ENCODE peak calls at places on chromosomes 12 and 14, in eight cellular contexts. I is PC-3; H is ovary; A is uterus; O is AG10803; W is brain microvascular endothelial cell; L is CD8-positive, alpha-beta T cell; P is transverse colon. V is an unnamed sample.

GRCh38 chr14:23359167-23359626 is 5.8 kb downstream of the EFS start:
- DNase-seq in I (no peak), H (no peak), A (no peak), O (no peak), W (no peak), L (no peak), P (no peak), V (no peak)

GRCh38 chr12:92019491-92020277 is 126.0 kb downstream of the BTG1 start:
- DNase-seq in I (no peak), H (no peak), A (no peak), O (no peak), W (no peak), L (no peak), P (no peak), V (no peak)

GRCh38 chr14:105199093-105199492 is 18.0 kb upstream of the NUDT14 start:
- DNase-seq in I (no peak), H (no peak), A (no peak), O (no peak), W (peak), L (no peak), P (no peak), V (peak)

GRCh38 chr14:94128216-94128839 is 1.1 kb downstream of the IFI27L2 start:
- DNase-seq in I (no peak), H (no peak), A (no peak), O (no peak), W (no peak), L (no peak), P (no peak), V (no peak)

GRCh38 chr14:38524636-38525403 is 268.9 kb upstream of the CLEC14A start:
- DNase-seq in I (no peak), H (no peak), A (no peak), O (no peak), W (no peak), L (no peak), P (no peak), V (no peak)

GRCh38 chr14:60632777-60633176 is 16.5 kb downstream of the SIX1 start:
- DNase-seq in I (peak), H (no peak), A (no peak), O (no peak), W (no peak), L (no peak), P (no peak), V (no peak)

GRCh38 chr14:100618763-100619320 is 31.6 kb upstream of the BEGAIN start:
- DNase-seq in I (no peak), H (no peak), A (no peak), O (no peak), W (no peak), L (no peak), P (peak), V (no peak)

GRCh38 chr14:74566174-74567125 is 45.6 kb downstream of the LTBP2 start:
- DNase-seq in I (peak), H (no peak), A (no peak), O (no peak), W (no peak), L (no peak), P (no peak), V (no peak)

GRCh38 chr14:90336985-90337384 is 5.2 kb upstream of the NRDE2 start:
- DNase-seq in I (peak), H (no peak), A (no peak), O (no peak), W (no peak), L (no peak), P (no peak), V (no peak)

GRCh38 chr12:1840981-1841425 is 20.6 kb downstream of the LRTM2 start:
- DNase-seq in I (no peak), H (peak), A (no peak), O (no peak), W (no peak), L (no peak), P (no peak), V (no peak)

GRCh38 chr12:108955225-108955835 is 65.5 kb downstream of the SVOP start:
- DNase-seq in I (peak), H (no peak), A (no peak), O (peak), W (peak), L (no peak), P (no peak), V (peak)

GRCh38 chr14:90191154-90191553 is 65.2 kb upstream of the PSMC1 start:
- DNase-seq in I (no peak), H (no peak), A (no peak), O (no peak), W (no peak), L (no peak), P (peak), V (no peak)

GRCh38 chr14:33836203-33836894 is 114.5 kb downstream of the EGLN3 start:
- DNase-seq in I (no peak), H (no peak), A (no peak), O (no peak), W (no peak), L (no peak), P (no peak), V (no peak)

GRCh38 chr12:1528791-1529190 is 65.6 kb downstream of the FBXL14 start:
- DNase-seq in I (no peak), H (no peak), A (no peak), O (no peak), W (no peak), L (no peak), P (no peak), V (no peak)

GRCh38 chr12:102910137-102910536 is 6.9 kb downstream of the PAH start:
- DNase-seq in I (no peak), H (no peak), A (no peak), O (no peak), W (no peak), L (no peak), P (no peak), V (no peak)

GRCh38 chr14:22866874-22867273 is 4.7 kb upstream of the LRP10 start:
- DNase-seq in I (no peak), H (no peak), A (no peak), O (no peak), W (no peak), L (no peak), P (no peak), V (no peak)

GRCh38 chr12:52121848-52122838 is 42.6 kb downstream of the SMIM41 start:
- DNase-seq in I (peak), H (peak), A (no peak), O (peak), W (peak), L (peak), P (peak), V (peak)

GRCh38 chr14:95253039-95253620 is 66.6 kb downstream of the CLMN start:
- DNase-seq in I (no peak), H (no peak), A (no peak), O (no peak), W (peak), L (no peak), P (no peak), V (no peak)

GRCh38 chr12:82176016-82176415 is 182.2 kb downstream of the CCDC59 start:
- DNase-seq in I (no peak), H (no peak), A (no peak), O (no peak), W (peak), L (no peak), P (no peak), V (peak)

GRCh38 chr12:6553051-6553868 is 2.6 kb downstream of the IFFO1 start:
- DNase-seq in I (no peak), H (no peak), A (peak), O (peak), W (peak), L (no peak), P (no peak), V (peak)

GRCh38 chr14:99809864-99810854 is 16.9 kb downstream of the EML1 start:
- DNase-seq in I (no peak), H (no peak), A (peak), O (peak), W (no peak), L (no peak), P (no peak), V (no peak)

GRCh38 chr12:32541754-32542374 is 137.2 kb upstream of the DNM1L start:
- DNase-seq in I (no peak), H (no peak), A (no peak), O (no peak), W (no peak), L (no peak), P (no peak), V (no peak)

GRCh38 chr14:81516941-81517797 is 16.5 kb downstream of the SEL1L start:
- DNase-seq in I (peak), H (peak), A (peak), O (peak), W (peak), L (no peak), P (peak), V (peak)

GRCh38 chr14:54653764-54654469 is 87.0 kb downstream of the SAMD4A start:
- DNase-seq in I (peak), H (no peak), A (no peak), O (peak), W (peak), L (no peak), P (peak), V (peak)

GRCh38 chr12:38282886-38283285 is 33.7 kb upstream of the ALG10B start:
- DNase-seq in I (peak), H (no peak), A (no peak), O (no peak), W (no peak), L (no peak), P (no peak), V (no peak)

GRCh38 chr12:98639526-98639925 is 5.1 kb downstream of the IKBIP start:
- DNase-seq in I (no peak), H (no peak), A (no peak), O (no peak), W (no peak), L (no peak), P (no peak), V (no peak)
- H3K4me3 ChIP-seq in I (no peak), H (no peak), A (no peak), O (no peak), W (no peak), L (no peak), P (no peak), V (no peak)

DNA sequence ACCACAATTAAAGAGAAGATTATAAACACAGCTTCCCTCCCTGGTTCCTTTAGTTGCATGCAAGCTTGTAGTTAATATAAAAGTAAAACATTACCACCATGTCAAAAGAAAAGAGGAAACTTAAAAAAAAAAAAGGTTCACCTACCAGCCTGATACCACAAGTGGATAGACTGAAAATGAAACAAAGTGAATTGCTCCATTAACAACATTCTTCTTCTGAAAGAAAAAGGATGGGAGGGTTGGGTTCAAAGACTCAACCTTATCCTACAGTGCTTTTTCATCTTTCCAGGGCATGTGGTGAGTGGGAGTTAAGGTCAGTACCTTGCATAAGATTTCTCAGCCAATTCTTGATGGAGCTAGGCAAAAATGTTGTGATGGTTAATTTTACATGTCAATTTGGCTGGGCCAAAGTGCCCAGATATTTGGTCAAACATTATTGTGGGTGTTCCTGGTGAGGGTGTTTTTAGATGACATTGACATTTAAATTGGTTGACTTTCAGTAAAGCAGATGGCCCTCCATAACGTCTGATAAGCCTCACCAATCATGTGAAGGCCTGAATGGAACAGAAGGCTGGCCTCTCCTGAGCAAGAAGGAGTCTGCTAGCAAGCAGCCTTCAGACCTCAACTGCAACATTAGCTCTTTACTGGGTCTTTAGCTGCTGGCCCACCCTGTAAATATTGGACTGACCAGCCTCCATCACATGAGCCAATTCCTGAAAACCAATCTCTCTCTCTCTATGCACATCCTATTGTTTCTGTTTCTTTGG is 28.8 kb downstream of the VCPKMT start:
- DNase-seq in I (no peak), H (no peak), A (no peak), O (no peak), W (no peak), L (no peak), P (no peak), V (no peak)
- TF ChIP-seq CTCF in I (no peak), H (no peak), A (no peak), O (no peak), W (no peak), L (no peak), P (no peak), V (no peak)

GRCh38 chr12:104306376-104306775 is 2.8 kb downstream of the EID3 start:
- DNase-seq in I (no peak), H (no peak), A (no peak), O (no peak), W (no peak), L (no peak), P (no peak), V (no peak)
- H3K4me3 ChIP-seq in I (no peak), H (no peak), A (no peak), O (no peak), W (no peak), L (no peak), P (no peak), V (no peak)

GRCh38 chr12:123891516-123892179 is 81.0 kb downstream of the CCDC92 start:
- DNase-seq in I (no peak), H (no peak), A (no peak), O (no peak), W (peak), L (no peak), P (no peak), V (peak)
- TF ChIP-seq CTCF in I (peak), H (no peak), A (no peak), O (peak), W (peak), L (no peak), P (no peak), V (peak)

DNA sequence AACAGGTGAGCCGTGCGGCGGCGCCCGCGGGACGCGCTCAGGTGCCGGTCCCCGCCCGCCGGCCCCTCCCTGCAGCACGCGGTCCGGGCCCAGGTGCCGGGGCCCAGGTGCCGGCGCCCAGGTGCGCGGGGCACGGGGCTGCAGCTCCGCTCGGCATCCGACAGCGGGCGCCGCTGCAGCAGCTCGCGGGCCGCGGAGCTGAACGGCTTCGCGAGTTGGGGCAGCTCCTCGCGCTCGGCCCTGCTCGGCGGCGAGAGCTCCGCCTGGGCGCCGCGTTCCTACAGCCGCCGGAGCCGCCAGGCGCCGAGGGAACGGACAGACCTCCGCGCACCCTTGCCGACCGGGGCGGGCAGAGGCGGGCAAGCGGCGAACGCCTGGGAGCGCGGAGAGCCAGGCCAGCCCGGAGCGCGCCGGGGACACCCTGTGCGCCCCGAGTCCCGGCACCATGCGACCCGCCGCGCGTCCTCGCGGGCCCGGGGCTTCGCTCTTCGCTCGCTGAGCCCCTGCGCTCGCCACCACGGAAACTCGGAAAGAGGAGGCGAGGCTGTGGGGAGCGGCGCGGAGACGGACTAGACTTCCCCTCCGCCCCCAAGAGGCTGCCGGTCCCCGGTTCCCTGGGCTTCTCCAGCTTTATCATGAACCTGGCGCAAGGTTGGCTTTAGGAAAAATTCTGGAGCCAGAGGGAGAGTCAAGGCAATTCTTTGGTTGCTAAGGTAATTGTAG is at the start of gene RGS6:
- DNase-seq in I (peak), H (no peak), A (no peak), O (no peak), W (no peak), L (no peak), P (peak), V (no peak)
- H3K4me3 ChIP-seq in I (peak), H (peak), A (peak), O (no peak), W (no peak), L (no peak), P (peak), V (no peak)

DNA sequence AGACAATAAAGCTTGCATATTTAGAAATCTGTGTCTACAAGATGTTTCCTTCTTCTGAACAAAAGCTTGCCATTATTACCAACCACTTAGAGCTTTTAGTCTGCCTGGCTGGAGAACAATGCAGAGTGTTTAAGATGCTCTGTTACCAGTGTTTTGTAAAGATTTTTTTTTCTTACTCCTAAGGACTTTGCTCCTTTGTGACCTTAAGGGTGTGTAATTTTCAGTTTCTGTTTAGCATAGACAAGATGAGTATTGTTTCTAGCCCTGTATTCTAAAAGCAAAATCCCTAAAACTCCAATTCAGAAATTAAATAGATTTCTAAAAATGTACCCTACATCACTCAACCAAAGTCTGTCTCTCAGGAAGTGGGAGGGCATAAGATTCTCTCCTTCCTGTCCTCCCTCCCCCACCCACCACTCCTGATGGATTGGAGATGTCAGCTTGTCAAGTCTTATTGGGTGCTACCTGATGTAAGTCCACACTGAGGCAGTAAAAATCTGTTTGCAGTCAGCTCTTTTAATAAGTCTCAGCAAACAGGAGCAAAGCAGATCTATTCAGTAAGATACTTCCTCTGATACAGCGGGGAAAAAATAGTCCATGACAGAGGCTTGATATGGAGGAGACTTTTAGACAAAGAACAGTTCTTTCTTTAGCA is 267.5 kb downstream of the GRIN2B start:
- DNase-seq in I (no peak), H (no peak), A (no peak), O (no peak), W (no peak), L (no peak), P (peak), V (no peak)
- TF ChIP-seq CTCF in I (no peak), H (no peak), A (no peak), O (no peak), W (no peak), L (no peak), P (no peak), V (no peak)